ENCODE peak calls at places on chromosomes 6 and 20, in seven cellular contexts. V, F, S, T, P, X and G are unnamed samples.
A peak's percentile ranks its signal among the peaks of the same experiment; 100 is the strongest.

GRCh38 chr6:41801380-41801779 is 13.9 kb downstream of the TOMM6 start:
- DNase-seq in V (no peak), F (no peak), S (peak; percentile 62), T (no peak), P (no peak), X (no peak), G (no peak)

GRCh38 chr20:25372584-25373336 is 17.9 kb downstream of the ABHD12 start:
- DNase-seq in V (no peak), F (no peak), S (peak; percentile 63), T (no peak), P (no peak), X (no peak), G (no peak)

GRCh38 chr20:33211817-33212424 is 5.2 kb upstream of the BPIFA3 start:
- DNase-seq in V (peak; percentile 3), F (no peak), S (peak; percentile 22), T (peak; percentile 82), P (no peak), X (peak; percentile 42), G (peak; percentile 26)

GRCh38 chr6:45076217-45076616 is 251.9 kb upstream of the RUNX2 start:
- DNase-seq in V (no peak), F (no peak), S (peak; percentile 66), T (no peak), P (no peak), X (no peak), G (no peak)

GRCh38 chr6:56046576-56046975 is 171.2 kb upstream of the BMP5 start:
- DNase-seq in V (no peak), F (no peak), S (peak; percentile 48), T (peak; percentile 25), P (peak; percentile 70), X (no peak), G (no peak)

GRCh38 chr6:17157617-17158016 is 55.8 kb downstream of the STMND1 start:
- DNase-seq in V (no peak), F (no peak), S (no peak), T (no peak), P (no peak), X (no peak), G (no peak)

GRCh38 chr6:17200395-17200794 is 80.8 kb upstream of the RBM24 start:
- DNase-seq in V (no peak), F (no peak), S (no peak), T (no peak), P (no peak), X (no peak), G (no peak)

GRCh38 chr6:24720131-24720603 is 1.2 kb upstream of the C6orf62 start:
- DNase-seq in V (peak; percentile 75), F (peak; percentile 68), S (peak; percentile 77), T (peak; percentile 67), P (peak; percentile 86), X (peak; percentile 79), G (peak; percentile 61)

GRCh38 chr6:92681401-92681800 is 738.0 kb downstream of the EPHA7 start:
- DNase-seq in V (no peak), F (no peak), S (no peak), T (no peak), P (no peak), X (no peak), G (no peak)

GRCh38 chr6:20778460-20778859 is 244.2 kb downstream of the CDKAL1 start:
- DNase-seq in V (no peak), F (no peak), S (no peak), T (no peak), P (no peak), X (no peak), G (no peak)

GRCh38 chr20:55159230-55159629 is 683.8 kb downstream of the DOK5 start:
- DNase-seq in V (no peak), F (no peak), S (no peak), T (no peak), P (no peak), X (no peak), G (no peak)

GRCh38 chr20:48600470-48600945 is 227.3 kb downstream of the PREX1 start:
- DNase-seq in V (no peak), F (no peak), S (no peak), T (no peak), P (no peak), X (no peak), G (no peak)

GRCh38 chr6:2986722-2987196 is 12.9 kb upstream of the NQO2 start:
- DNase-seq in V (no peak), F (no peak), S (peak; percentile 56), T (no peak), P (no peak), X (no peak), G (peak; percentile 46)

GRCh38 chr20:59770270-59770669 is 163.2 kb downstream of the SYCP2 start:
- DNase-seq in V (no peak), F (no peak), S (no peak), T (no peak), P (no peak), X (no peak), G (no peak)

GRCh38 chr6:91864911-91865310 is 1278.0 kb upstream of the MAP3K7 start:
- DNase-seq in V (no peak), F (no peak), S (no peak), T (no peak), P (no peak), X (no peak), G (no peak)

GRCh38 chr6:161608771-161609170 is 334.9 kb upstream of the AGPAT4 start:
- DNase-seq in V (no peak), F (no peak), S (no peak), T (no peak), P (no peak), X (no peak), G (no peak)

GRCh38 chr20:3681931-3682820 is at the start of gene ADAM33:
- DNase-seq in V (no peak), F (peak; percentile 75), S (peak; percentile 68), T (peak; percentile 36), P (no peak), X (no peak), G (peak; percentile 36)

GRCh38 chr20:44887466-44887865 is 2.0 kb downstream of the YWHAB start:
- DNase-seq in V (no peak), F (no peak), S (no peak), T (no peak), P (no peak), X (no peak), G (no peak)
- H3K4me3 ChIP-seq in V (peak overlapping the region; percentile 89), F (peak overlapping the region; percentile 83), S (peak overlapping the region; percentile 99), T (peak overlapping the region; percentile 78), P (peak overlapping the region; percentile 99), X (no peak overlapping the region), G (peak overlapping the region; percentile 92)

GRCh38 chr6:155324172-155324571 is 9.9 kb upstream of the TFB1M start:
- DNase-seq in V (no peak), F (no peak), S (no peak), T (no peak), P (no peak), X (no peak), G (no peak)

GRCh38 chr6:155315516-155315871 is 1.2 kb upstream of the TFB1M start:
- DNase-seq in V (no peak), F (no peak), S (peak; percentile 29), T (no peak), P (no peak), X (no peak), G (no peak)

GRCh38 chr6:155316419-155316818 is 2.1 kb upstream of the TFB1M start:
- DNase-seq in V (no peak), F (no peak), S (no peak), T (no peak), P (no peak), X (no peak), G (no peak)

GRCh38 chr6:155317186-155317585 is 2.9 kb upstream of the TFB1M start:
- DNase-seq in V (no peak), F (no peak), S (peak; percentile 70), T (no peak), P (no peak), X (no peak), G (no peak)

GRCh38 chr6:155319902-155320301 is 5.6 kb upstream of the TFB1M start:
- DNase-seq in V (no peak), F (no peak), S (no peak), T (no peak), P (no peak), X (no peak), G (no peak)
- H3K4me1 ChIP-seq in V (peaks cover 7% of the 10 kb centered on the region), F (no peaks in the 10 kb centered on the region), S (peaks cover 5% of the 10 kb centered on the region), T (no peaks in the 10 kb centered on the region), P (no peaks in the 10 kb centered on the region), X (no peaks in the 10 kb centered on the region), G (no peaks in the 10 kb centered on the region)

DNA sequence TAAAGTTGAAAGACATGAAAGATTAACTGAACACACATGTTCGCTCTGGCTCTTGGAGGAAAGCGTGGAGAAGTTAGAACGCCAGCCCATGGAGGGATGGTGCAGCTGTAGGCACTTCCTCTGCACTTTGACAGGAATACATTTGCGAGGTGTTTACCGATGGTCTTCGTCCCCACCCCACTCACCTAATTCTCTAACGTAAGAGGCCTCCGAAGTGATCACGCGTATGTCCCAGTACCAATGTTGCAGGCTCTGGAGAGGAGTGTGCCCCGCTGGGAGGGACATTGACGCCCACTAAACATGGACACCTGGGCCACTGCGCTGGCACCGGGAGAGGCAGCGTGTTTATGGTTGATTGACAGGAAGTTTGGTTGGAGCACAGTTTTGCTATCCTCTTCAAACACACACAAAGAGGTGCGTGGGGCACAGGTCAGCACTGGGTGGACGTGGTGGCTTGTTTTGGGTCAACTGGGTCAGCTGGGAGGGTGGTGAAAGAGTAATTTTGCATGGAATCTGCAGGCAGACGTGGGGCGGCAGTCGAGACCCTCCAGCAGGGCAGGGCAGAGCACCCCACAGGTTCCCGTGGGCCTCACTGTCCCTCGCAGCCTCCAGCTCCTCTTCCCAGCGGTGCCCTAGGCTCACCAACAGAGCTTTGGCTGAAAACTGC is 110.1 kb downstream of the DLL1 start:
- DNase-seq in V (no peak), F (no peak), S (no peak), T (no peak), P (no peak), X (no peak), G (peak; percentile 10)
- H3K27me3 ChIP-seq in V (no peaks in the 10 kb centered on the region), F (no peaks in the 10 kb centered on the region), S (peaks cover 12% of the 10 kb centered on the region), T (no peaks in the 10 kb centered on the region), P (no peaks in the 10 kb centered on the region), X (no peaks in the 10 kb centered on the region), G (no peaks in the 10 kb centered on the region)

GRCh38 chr6:34525431-34526175 is 30.5 kb downstream of the SPDEF start:
- DNase-seq in V (no peak), F (no peak), S (no peak), T (no peak), P (peak; percentile 53), X (peak; percentile 21), G (no peak)

GRCh38 chr6:34526992-34527728 is 29.0 kb downstream of the SPDEF start:
- DNase-seq in V (peak; percentile 93), F (peak; percentile 96), S (peak; percentile 96), T (peak; percentile 98), P (peak; percentile 98), X (peak; percentile 98), G (peak; percentile 98)

GRCh38 chr6:34527751-34528670 is 28.1 kb downstream of the SPDEF start:
- DNase-seq in V (no peak), F (no peak), S (no peak), T (no peak), P (peak; percentile 24), X (peak; percentile 14), G (no peak)

GRCh38 chr6:34524989-34525388 is 31.1 kb downstream of the SPDEF start:
- DNase-seq in V (no peak), F (no peak), S (no peak), T (no peak), P (no peak), X (no peak), G (no peak)

GRCh38 chr6:34526241-34526972 is 29.7 kb downstream of the SPDEF start:
- DNase-seq in V (no peak), F (no peak), S (no peak), T (no peak), P (peak; percentile 61), X (peak; percentile 32), G (no peak)
- H3K4me3 ChIP-seq in V (no peak overlapping the region), F (peak overlapping the region; percentile 47), S (peak overlapping the region; percentile 71), T (peak overlapping the region; percentile 32), P (peak overlapping the region; percentile 39), X (no peak overlapping the region), G (peak overlapping the region; percentile 12)